ENCODE peak calls at places on chromosomes 3 and 15, in four cellular contexts. Q is endothelial cell of umbilical vein, Y is tibial nerve, A is coronary artery. L is an unnamed sample.

GRCh38 chr3:20683912-20684311 is 497.9 kb upstream of the SGO1 start:
- DNase-seq in Q (peak), Y (no peak), A (no peak), L (peak)

GRCh38 chr3:42847731-42848130 is 27.9 kb downstream of the CYP8B1 start:
- DNase-seq in Q (no peak), Y (no peak), A (peak), L (no peak)

GRCh38 chr15:65924004-65924403 is 54.7 kb downstream of the RAB11A start:
- DNase-seq in Q (no peak), Y (no peak), A (no peak), L (no peak)

GRCh38 chr15:74907277-74907870 is 723 bp upstream of the FAM219B start:
- DNase-seq in Q (no peak), Y (no peak), A (no peak), L (no peak)

GRCh38 chr15:96362759-96363678 is 32.5 kb downstream of the NR2F2 start:
- DNase-seq in Q (no peak), Y (no peak), A (no peak), L (no peak)

GRCh38 chr15:26771168-26771916 is 1.5 kb downstream of the GABRB3 start:
- DNase-seq in Q (no peak), Y (no peak), A (no peak), L (no peak)

GRCh38 chr3:58688563-58688962 is 22.0 kb upstream of the FAM3D start:
- DNase-seq in Q (no peak), Y (no peak), A (no peak), L (no peak)

GRCh38 chr3:39013921-39014509 is 37.7 kb downstream of the SCN11A start:
- DNase-seq in Q (no peak), Y (no peak), A (no peak), L (no peak)

GRCh38 chr15:76209523-76209922 is 101.7 kb downstream of the ETFA start:
- DNase-seq in Q (no peak), Y (no peak), A (no peak), L (no peak)

GRCh38 chr15:70424937-70425411 is 327.3 kb upstream of the TLE3 start:
- DNase-seq in Q (no peak), Y (no peak), A (no peak), L (no peak)

GRCh38 chr15:70526221-70526973 is 237.0 kb downstream of the UACA start:
- DNase-seq in Q (no peak), Y (peak), A (peak), L (peak)

GRCh38 chr3:46926039-46926438 is 48.5 kb downstream of the PTH1R start:
- DNase-seq in Q (peak), Y (no peak), A (peak), L (peak)

GRCh38 chr3:177944228-177944661 is 592.0 kb upstream of the KCNMB2 start:
- DNase-seq in Q (peak), Y (no peak), A (no peak), L (no peak)

GRCh38 chr15:93553167-93553566 is 464.2 kb upstream of the RGMA start:
- DNase-seq in Q (no peak), Y (no peak), A (no peak), L (no peak)

GRCh38 chr3:16604887-16605602 is at the start of gene DAZL:
- DNase-seq in Q (no peak), Y (no peak), A (no peak), L (no peak)

GRCh38 chr3:26624209-26624775 is 1.7 kb downstream of the LRRC3B start:
- DNase-seq in Q (no peak), Y (no peak), A (no peak), L (no peak)

GRCh38 chr3:26625187-26625586 is 2.6 kb downstream of the LRRC3B start:
- DNase-seq in Q (no peak), Y (no peak), A (no peak), L (no peak)

GRCh38 chr3:26621891-26622633 is 510 bp upstream of the LRRC3B start:
- DNase-seq in Q (no peak), Y (no peak), A (no peak), L (no peak)

GRCh38 chr3:26622634-26623408 is at the start of gene LRRC3B:
- DNase-seq in Q (no peak), Y (no peak), A (no peak), L (no peak)

GRCh38 chr3:26623409-26624208 is 1.0 kb downstream of the LRRC3B start:
- DNase-seq in Q (no peak), Y (no peak), A (no peak), L (no peak)
- H3K4me3 ChIP-seq in Q (no peak), Y (no peak), A (peak), L (peak)

GRCh38 chr3:56296361-56296760 is 171.9 kb downstream of the ERC2 start:
- DNase-seq in Q (no peak), Y (no peak), A (no peak), L (no peak)
- TF ChIP-seq CTCF in Q (no peak), Y (no peak), A (no peak), L (no peak)

GRCh38 chr3:134378384-134378783 is 4.1 kb upstream of the AMOTL2 start:
- DNase-seq in Q (peak), Y (no peak), A (no peak), L (no peak)

GRCh38 chr3:134381836-134382442 is 7.7 kb upstream of the AMOTL2 start:
- DNase-seq in Q (no peak), Y (no peak), A (peak), L (no peak)

GRCh38 chr3:134378818-134379217 is 4.6 kb upstream of the AMOTL2 start:
- DNase-seq in Q (no peak), Y (no peak), A (no peak), L (no peak)

GRCh38 chr3:134381048-134381447 is 6.8 kb upstream of the AMOTL2 start:
- DNase-seq in Q (no peak), Y (no peak), A (no peak), L (no peak)

DNA sequence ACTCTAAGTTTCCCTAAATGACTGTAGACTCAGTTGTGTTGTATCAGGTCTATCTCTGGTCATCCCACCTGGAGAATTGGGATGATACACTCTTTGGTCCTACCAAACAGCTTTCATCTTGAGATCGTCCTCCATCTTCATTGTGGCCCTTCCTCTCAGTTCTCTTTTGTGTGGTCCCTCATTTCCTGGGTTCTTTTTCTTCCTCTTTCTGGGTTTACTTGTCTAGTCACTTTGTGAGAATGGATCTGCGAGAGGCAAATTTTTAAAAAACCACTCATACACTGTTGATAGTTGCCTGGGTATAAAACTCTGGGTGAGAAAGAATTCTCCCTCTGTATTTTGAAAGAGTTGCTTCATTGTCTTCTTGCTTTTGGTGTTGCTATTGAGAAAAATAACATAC is 6.0 kb upstream of the AMOTL2 start:
- DNase-seq in Q (no peak), Y (no peak), A (no peak), L (no peak)
- H3K27ac ChIP-seq in Q (no peak), Y (no peak), A (no peak), L (peak)

GRCh38 chr3:77038928-77039605 is 832 bp upstream of the ROBO2 start:
- DNase-seq in Q (no peak), Y (no peak), A (no peak), L (no peak)

GRCh38 chr3:77041156-77041696 is 1.3 kb downstream of the ROBO2 start:
- DNase-seq in Q (no peak), Y (no peak), A (no peak), L (no peak)

GRCh38 chr3:77041756-77042155 is 1.9 kb downstream of the ROBO2 start:
- DNase-seq in Q (no peak), Y (no peak), A (no peak), L (no peak)

GRCh38 chr3:77038468-77038927 is 1.4 kb upstream of the ROBO2 start:
- DNase-seq in Q (peak), Y (peak), A (peak), L (peak)

DNA sequence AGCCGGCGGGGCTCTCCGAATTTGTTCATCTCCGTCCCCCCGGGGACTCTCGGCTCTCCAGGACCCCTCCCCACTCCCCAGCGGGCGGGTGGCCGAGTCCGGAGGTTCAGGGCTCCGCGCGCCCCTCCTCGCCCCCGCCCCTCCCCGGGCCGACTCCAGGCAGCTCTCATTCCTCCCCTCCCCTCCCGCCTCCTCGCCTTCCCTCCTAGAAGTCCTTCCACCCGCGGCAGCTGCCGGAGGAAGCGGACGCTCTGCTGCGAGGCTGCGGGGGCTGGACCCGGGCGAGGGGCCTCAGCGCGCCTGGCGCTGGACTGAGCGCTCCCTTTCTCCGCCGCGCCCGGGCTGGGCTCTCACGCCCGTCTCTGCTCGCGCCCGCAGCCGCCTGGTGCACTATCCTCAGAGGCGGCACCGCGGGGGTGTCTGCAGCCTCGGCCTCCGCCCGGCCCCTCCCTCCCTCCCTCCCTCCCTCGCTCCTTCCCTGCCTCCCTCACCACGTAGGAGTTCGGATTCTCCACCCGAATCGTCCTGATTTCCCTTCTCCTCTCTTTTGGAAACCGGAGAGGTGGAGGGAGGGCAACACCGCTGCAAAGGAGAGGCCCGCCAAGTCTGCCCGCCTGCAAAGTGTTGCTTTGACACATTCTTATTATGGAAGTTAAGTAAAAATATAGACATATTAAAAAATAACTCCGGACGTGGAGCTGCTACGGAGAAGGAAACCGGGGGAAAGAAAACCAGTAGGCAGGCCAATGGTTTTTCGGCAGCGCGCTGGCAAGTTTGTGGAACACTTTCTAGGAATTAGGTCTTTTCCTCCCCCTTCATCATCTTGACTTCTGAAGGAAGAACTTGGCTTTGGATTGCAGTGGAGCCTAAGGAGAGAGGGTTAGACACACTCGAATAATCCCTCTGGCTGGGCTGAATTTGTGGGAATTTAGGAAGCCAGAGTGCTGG is at the start of gene ROBO2:
- DNase-seq in Q (no peak), Y (no peak), A (peak), L (no peak)
- H3K4me3 ChIP-seq in Q (no peak), Y (peak), A (peak), L (peak)